ENCODE peak calls at places on chromosomes 1 and 21, in five cellular contexts. One of them, this sample, is unnamed.

GRCh38 chr1:94801919-94802546 is 18.1 kb upstream of the SLC44A3 start:
- DNase-seq in mesenchymal stem cell: peak; percentile 94
- DNase-seq in H9: peak; percentile 62
- DNase-seq in IMR-90: peak; percentile 94
- DNase-seq in H1: peak; percentile 19
- DNase-seq in this sample: peak; percentile 24

GRCh38 chr1:172449012-172449584 is 5.2 kb upstream of the PIGC start:
- DNase-seq in H1: no peak
- DNase-seq in H9: no peak
- DNase-seq in mesenchymal stem cell: no peak
- DNase-seq in IMR-90: no peak
- DNase-seq in this sample: no peak

GRCh38 chr1:117838911-117839310 is 90.5 kb downstream of the GDAP2 start:
- DNase-seq in H1: no peak
- DNase-seq in mesenchymal stem cell: no peak
- DNase-seq in IMR-90: peak; percentile 85
- DNase-seq in H9: no peak
- DNase-seq in this sample: no peak

GRCh38 chr1:226123591-226124471 is 61.3 kb downstream of the H3-3A start:
- DNase-seq in IMR-90: peak; percentile 17
- DNase-seq in H9: no peak
- DNase-seq in mesenchymal stem cell: no peak
- DNase-seq in H1: no peak
- DNase-seq in this sample: no peak

GRCh38 chr1:154351363-154352068 is 26.2 kb downstream of the ATP8B2 start:
- DNase-seq in mesenchymal stem cell: no peak
- DNase-seq in H9: no peak
- DNase-seq in H1: no peak
- DNase-seq in IMR-90: no peak
- DNase-seq in this sample: no peak

GRCh38 chr21:45103966-45104520 is 29.7 kb downstream of the ADARB1 start:
- DNase-seq in H9: no peak
- DNase-seq in H1: no peak
- DNase-seq in mesenchymal stem cell: no peak
- DNase-seq in IMR-90: no peak
- DNase-seq in this sample: no peak

GRCh38 chr1:167060141-167061072 is 29.8 kb downstream of the GPA33 start:
- DNase-seq in H1: no peak
- DNase-seq in H9: peak; percentile 59
- DNase-seq in mesenchymal stem cell: peak; percentile 6
- DNase-seq in IMR-90: no peak
- DNase-seq in this sample: no peak

GRCh38 chr1:159214149-159214760 is 9.6 kb downstream of the ACKR1 start:
- DNase-seq in H1: no peak
- DNase-seq in mesenchymal stem cell: peak; percentile 36
- DNase-seq in IMR-90: peak; percentile 28
- DNase-seq in H9: peak; percentile 55
- DNase-seq in this sample: no peak

GRCh38 chr1:4101434-4102150 is 201.5 kb upstream of the C1orf174 start:
- DNase-seq in H1: no peak
- DNase-seq in mesenchymal stem cell: no peak
- DNase-seq in H9: no peak
- DNase-seq in IMR-90: no peak
- DNase-seq in this sample: no peak

GRCh38 chr1:199394856-199395255 is 632.7 kb upstream of the NR5A2 start:
- DNase-seq in IMR-90: no peak
- DNase-seq in mesenchymal stem cell: no peak
- DNase-seq in H9: no peak
- DNase-seq in H1: no peak
- DNase-seq in this sample: no peak

GRCh38 chr1:245997471-245998258 is 509.4 kb downstream of the SMYD3 start:
- DNase-seq in IMR-90: peak; percentile 61
- DNase-seq in H1: no peak
- DNase-seq in mesenchymal stem cell: no peak
- DNase-seq in H9: no peak
- DNase-seq in this sample: no peak

GRCh38 chr21:18940791-18941190 is 537.2 kb upstream of the TMPRSS15 start:
- DNase-seq in IMR-90: no peak
- DNase-seq in H1: no peak
- DNase-seq in H9: no peak
- DNase-seq in mesenchymal stem cell: no peak
- DNase-seq in this sample: no peak

GRCh38 chr1:17776426-17776825 is 21.3 kb downstream of the ACTL8 start:
- DNase-seq in H9: no peak
- DNase-seq in H1: no peak
- DNase-seq in mesenchymal stem cell: no peak
- DNase-seq in IMR-90: no peak
- DNase-seq in this sample: no peak

GRCh38 chr1:155278689-155279160 is 1.5 kb downstream of the HCN3 start:
- DNase-seq in H9: no peak
- DNase-seq in IMR-90: peak; percentile 14
- DNase-seq in mesenchymal stem cell: no peak
- DNase-seq in H1: no peak
- DNase-seq in this sample: no peak

GRCh38 chr1:7644906-7645750 is 126.0 kb upstream of the VAMP3 start:
- DNase-seq in IMR-90: peak; percentile 70
- DNase-seq in H1: no peak
- DNase-seq in H9: no peak
- DNase-seq in mesenchymal stem cell: no peak
- DNase-seq in this sample: no peak

GRCh38 chr1:225845633-225846259 is 35.8 kb downstream of the EPHX1 start:
- DNase-seq in H1: peak; percentile 82
- DNase-seq in mesenchymal stem cell: peak; percentile 80
- DNase-seq in H9: peak; percentile 95
- DNase-seq in IMR-90: peak; percentile 75
- DNase-seq in this sample: peak; percentile 65

GRCh38 chr1:8880068-8880676 is 1.7 kb upstream of the ENO1 start:
- DNase-seq in H1: no peak
- DNase-seq in mesenchymal stem cell: peak; percentile 91
- DNase-seq in IMR-90: peak; percentile 97
- DNase-seq in H9: peak; percentile 51
- DNase-seq in this sample: no peak
- H2BK15ac ChIP-seq in H1: no peak overlapping the region
- H2BK15ac ChIP-seq in mesenchymal stem cell: no peak overlapping the region
- H2BK15ac ChIP-seq in IMR-90: peak overlapping the region; percentile 98
- H2BK15ac ChIP-seq in H9: no peak overlapping the region
- H2BK15ac ChIP-seq in this sample: no peak overlapping the region

GRCh38 chr1:156813750-156814570 is 2.7 kb downstream of the SH2D2A start:
- DNase-seq in H1: peak; percentile 68
- DNase-seq in mesenchymal stem cell: peak; percentile 43
- DNase-seq in H9: peak; percentile 87
- DNase-seq in IMR-90: peak; percentile 33
- DNase-seq in this sample: peak; percentile 27
- H3K14ac ChIP-seq in H1: no peak overlapping the region
- H3K14ac ChIP-seq in mesenchymal stem cell: peak overlapping the region; percentile 80
- H3K14ac ChIP-seq in H9: peak overlapping the region; percentile 74
- H3K14ac ChIP-seq in IMR-90: no peak overlapping the region
- H3K14ac ChIP-seq in this sample: peak overlapping the region; percentile 91

DNA sequence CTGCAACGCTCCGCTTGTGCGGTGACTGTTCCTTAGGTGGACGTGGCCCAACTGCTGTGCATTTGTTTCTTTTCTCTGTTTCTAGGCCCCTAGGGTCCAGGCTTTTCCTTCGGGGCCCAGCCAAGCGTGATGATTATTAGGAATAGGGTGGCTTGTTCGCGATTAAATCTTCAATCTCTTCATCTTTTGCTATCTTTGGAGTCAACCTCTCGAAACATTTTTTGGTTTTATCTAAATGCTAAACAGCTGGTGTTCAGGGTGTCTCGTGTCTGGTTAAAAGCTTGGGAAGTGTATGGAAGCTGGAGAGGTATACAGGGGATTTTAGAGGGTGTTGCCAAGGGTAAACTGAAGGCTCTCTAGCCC is 844 bp upstream of the PLD5 start:
- DNase-seq in H9: no peak
- DNase-seq in IMR-90: no peak
- DNase-seq in mesenchymal stem cell: no peak
- DNase-seq in H1: no peak
- DNase-seq in this sample: peak; percentile 14
- H4K91ac ChIP-seq in H9: no peak overlapping the region
- H4K91ac ChIP-seq in IMR-90: no peak overlapping the region
- H4K91ac ChIP-seq in mesenchymal stem cell: no peak overlapping the region
- H4K91ac ChIP-seq in H1: peak overlapping the region; percentile 68
- H4K91ac ChIP-seq in this sample: no peak overlapping the region

GRCh38 chr1:205373022-205373421 is 16.3 kb upstream of the KLHDC8A start:
- DNase-seq in H9: no peak
- DNase-seq in IMR-90: peak; percentile 16
- DNase-seq in mesenchymal stem cell: no peak
- DNase-seq in H1: no peak
- DNase-seq in this sample: no peak
- H2BK15ac ChIP-seq in H9: no peak overlapping the region
- H2BK15ac ChIP-seq in IMR-90: no peak overlapping the region
- H2BK15ac ChIP-seq in mesenchymal stem cell: no peak overlapping the region
- H2BK15ac ChIP-seq in H1: no peak overlapping the region
- H2BK15ac ChIP-seq in this sample: no peak overlapping the region

DNA sequence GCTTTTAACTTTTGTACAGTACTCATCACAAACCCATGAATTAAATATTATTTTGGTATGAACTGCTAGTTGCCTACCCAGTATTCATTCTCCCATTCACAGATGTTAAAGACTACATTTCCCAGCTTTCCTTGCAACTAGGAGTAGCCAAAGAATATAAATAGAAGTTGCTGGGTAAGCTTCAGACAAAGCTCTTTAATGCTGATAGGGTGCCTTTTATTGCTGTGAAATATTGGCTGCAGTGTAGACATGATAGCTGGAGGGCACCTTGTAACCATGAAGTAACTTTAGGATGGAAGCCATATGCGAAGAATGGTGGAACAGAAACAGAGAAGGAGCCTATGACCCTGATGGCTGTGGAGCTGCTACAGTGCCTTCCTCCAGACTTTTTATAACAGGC is 16.7 kb downstream of the JUN start:
- DNase-seq in H9: no peak
- DNase-seq in IMR-90: no peak
- DNase-seq in mesenchymal stem cell: no peak
- DNase-seq in H1: no peak
- DNase-seq in this sample: no peak
- H3K14ac ChIP-seq in H9: no peak overlapping the region
- H3K14ac ChIP-seq in IMR-90: no peak overlapping the region
- H3K14ac ChIP-seq in mesenchymal stem cell: no peak overlapping the region
- H3K14ac ChIP-seq in H1: no peak overlapping the region
- H3K14ac ChIP-seq in this sample: no peak overlapping the region

GRCh38 chr1:111354584-111354983 is 63.9 kb downstream of the CHIA start:
- DNase-seq in H1: no peak
- DNase-seq in H9: no peak
- DNase-seq in IMR-90: no peak
- DNase-seq in mesenchymal stem cell: no peak
- DNase-seq in this sample: no peak

GRCh38 chr1:111364690-111365089 is 62.8 kb downstream of the OVGP1 start:
- DNase-seq in IMR-90: no peak
- DNase-seq in H1: no peak
- DNase-seq in H9: peak; percentile 48
- DNase-seq in mesenchymal stem cell: no peak
- DNase-seq in this sample: no peak

GRCh38 chr1:111358964-111359363 is 68.3 kb downstream of the CHIA start:
- DNase-seq in IMR-90: no peak
- DNase-seq in H1: no peak
- DNase-seq in mesenchymal stem cell: no peak
- DNase-seq in H9: no peak
- DNase-seq in this sample: no peak

GRCh38 chr1:111361761-111362160 is 65.8 kb downstream of the OVGP1 start:
- DNase-seq in H1: no peak
- DNase-seq in mesenchymal stem cell: no peak
- DNase-seq in IMR-90: no peak
- DNase-seq in H9: no peak
- DNase-seq in this sample: no peak

DNA sequence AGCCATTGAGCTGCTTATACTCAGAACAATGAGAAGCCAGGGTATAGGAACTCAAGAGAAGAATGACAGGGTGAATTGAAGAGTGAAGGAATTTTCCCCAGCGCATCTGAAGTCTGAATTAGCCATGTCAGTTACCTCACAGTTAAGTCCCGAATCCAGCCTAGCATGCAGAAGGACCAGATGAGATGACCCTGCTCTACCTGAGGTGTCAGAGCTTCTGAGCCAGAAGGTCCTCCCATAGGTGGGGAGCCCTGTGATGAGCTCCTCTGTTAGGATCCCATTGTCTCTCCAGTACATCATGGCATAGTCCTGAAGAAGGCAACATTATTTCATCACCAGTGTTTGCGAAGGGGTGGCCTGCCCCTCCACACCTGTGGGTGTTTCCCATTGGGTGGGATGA is 68.2 kb downstream of the OVGP1 start:
- DNase-seq in mesenchymal stem cell: no peak
- DNase-seq in IMR-90: no peak
- DNase-seq in H9: no peak
- DNase-seq in H1: no peak
- DNase-seq in this sample: no peak
- H4K91ac ChIP-seq in mesenchymal stem cell: no peak overlapping the region
- H4K91ac ChIP-seq in IMR-90: no peak overlapping the region
- H4K91ac ChIP-seq in H9: no peak overlapping the region
- H4K91ac ChIP-seq in H1: no peak overlapping the region
- H4K91ac ChIP-seq in this sample: no peak overlapping the region

This sample was measured in neuronal stem cell.